ENCODE peak calls at places on chromosomes 1 and 21, in six cellular contexts. One of them, this sample, is unnamed.

GRCh38 chr1:118077331-118078055 is 107.5 kb downstream of the SPAG17 start:
- DNase-seq in fibroblast of mammary gland: peak
- DNase-seq in fibroblast of villous mesenchyme: peak
- DNase-seq in NCI-H1105 treated with DMSO at 0.1 percent for 48 hours: peak
- DNase-seq in upper lobe of right lung: no peak
- DNase-seq in stimulated activated CD4-positive, alpha-beta T cell treated with anti-CD3 and anti-CD28 coated beads, Interleukin-12 subunit alpha, Interleukin-12 subunit beta, amount 100 ng/mL, for 48 hours: no peak
- DNase-seq in this sample: no peak

GRCh38 chr1:30878016-30878415 is 30.5 kb downstream of the SDC3 start:
- DNase-seq in fibroblast of villous mesenchyme: no peak
- DNase-seq in fibroblast of mammary gland: no peak
- DNase-seq in stimulated activated CD4-positive, alpha-beta T cell treated with anti-CD3 and anti-CD28 coated beads, Interleukin-12 subunit alpha, Interleukin-12 subunit beta, amount 100 ng/mL, for 48 hours: no peak
- DNase-seq in NCI-H1105 treated with DMSO at 0.1 percent for 48 hours: no peak
- DNase-seq in upper lobe of right lung: no peak
- DNase-seq in this sample: no peak

GRCh38 chr1:220528049-220528678 is at the start of gene MARK1:
- DNase-seq in fibroblast of mammary gland: peak
- DNase-seq in fibroblast of villous mesenchyme: peak
- DNase-seq in upper lobe of right lung: peak
- DNase-seq in stimulated activated CD4-positive, alpha-beta T cell treated with anti-CD3 and anti-CD28 coated beads, Interleukin-12 subunit alpha, Interleukin-12 subunit beta, amount 100 ng/mL, for 48 hours: no peak
- DNase-seq in NCI-H1105 treated with DMSO at 0.1 percent for 48 hours: peak
- DNase-seq in this sample: peak

GRCh38 chr1:4654764-4655673 is 610 bp downstream of the AJAP1 start:
- DNase-seq in NCI-H1105 treated with DMSO at 0.1 percent for 48 hours: peak
- DNase-seq in fibroblast of villous mesenchyme: no peak
- DNase-seq in stimulated activated CD4-positive, alpha-beta T cell treated with anti-CD3 and anti-CD28 coated beads, Interleukin-12 subunit alpha, Interleukin-12 subunit beta, amount 100 ng/mL, for 48 hours: no peak
- DNase-seq in upper lobe of right lung: peak
- DNase-seq in fibroblast of mammary gland: no peak
- DNase-seq in this sample: no peak

GRCh38 chr1:82845371-82845770 is 1044.6 kb downstream of the ADGRL2 start:
- DNase-seq in stimulated activated CD4-positive, alpha-beta T cell treated with anti-CD3 and anti-CD28 coated beads, Interleukin-12 subunit alpha, Interleukin-12 subunit beta, amount 100 ng/mL, for 48 hours: no peak
- DNase-seq in upper lobe of right lung: no peak
- DNase-seq in fibroblast of villous mesenchyme: no peak
- DNase-seq in NCI-H1105 treated with DMSO at 0.1 percent for 48 hours: no peak
- DNase-seq in fibroblast of mammary gland: no peak
- DNase-seq in this sample: no peak

GRCh38 chr21:35705888-35706287 is 354.4 kb downstream of the SETD4 start:
- DNase-seq in upper lobe of right lung: no peak
- DNase-seq in NCI-H1105 treated with DMSO at 0.1 percent for 48 hours: no peak
- DNase-seq in fibroblast of mammary gland: no peak
- DNase-seq in stimulated activated CD4-positive, alpha-beta T cell treated with anti-CD3 and anti-CD28 coated beads, Interleukin-12 subunit alpha, Interleukin-12 subunit beta, amount 100 ng/mL, for 48 hours: no peak
- DNase-seq in fibroblast of villous mesenchyme: no peak
- DNase-seq in this sample: no peak

GRCh38 chr1:62082456-62083363 is 111.9 kb upstream of the L1TD1 start:
- DNase-seq in upper lobe of right lung: no peak
- DNase-seq in stimulated activated CD4-positive, alpha-beta T cell treated with anti-CD3 and anti-CD28 coated beads, Interleukin-12 subunit alpha, Interleukin-12 subunit beta, amount 100 ng/mL, for 48 hours: peak
- DNase-seq in NCI-H1105 treated with DMSO at 0.1 percent for 48 hours: peak
- DNase-seq in fibroblast of villous mesenchyme: peak
- DNase-seq in fibroblast of mammary gland: peak
- DNase-seq in this sample: peak

GRCh38 chr1:224623310-224623714 is 7.2 kb downstream of the CNIH3 start:
- DNase-seq in stimulated activated CD4-positive, alpha-beta T cell treated with anti-CD3 and anti-CD28 coated beads, Interleukin-12 subunit alpha, Interleukin-12 subunit beta, amount 100 ng/mL, for 48 hours: no peak
- DNase-seq in upper lobe of right lung: no peak
- DNase-seq in fibroblast of villous mesenchyme: peak
- DNase-seq in fibroblast of mammary gland: peak
- DNase-seq in NCI-H1105 treated with DMSO at 0.1 percent for 48 hours: no peak
- DNase-seq in this sample: no peak

GRCh38 chr1:8879348-8880067 is 1.0 kb upstream of the ENO1 start:
- DNase-seq in fibroblast of villous mesenchyme: no peak
- DNase-seq in stimulated activated CD4-positive, alpha-beta T cell treated with anti-CD3 and anti-CD28 coated beads, Interleukin-12 subunit alpha, Interleukin-12 subunit beta, amount 100 ng/mL, for 48 hours: no peak
- DNase-seq in fibroblast of mammary gland: no peak
- DNase-seq in NCI-H1105 treated with DMSO at 0.1 percent for 48 hours: no peak
- DNase-seq in upper lobe of right lung: no peak
- DNase-seq in this sample: no peak

GRCh38 chr1:110125810-110126209 is 13.6 kb downstream of the UBL4B start:
- DNase-seq in upper lobe of right lung: no peak
- DNase-seq in fibroblast of mammary gland: no peak
- DNase-seq in stimulated activated CD4-positive, alpha-beta T cell treated with anti-CD3 and anti-CD28 coated beads, Interleukin-12 subunit alpha, Interleukin-12 subunit beta, amount 100 ng/mL, for 48 hours: no peak
- DNase-seq in NCI-H1105 treated with DMSO at 0.1 percent for 48 hours: no peak
- DNase-seq in fibroblast of villous mesenchyme: no peak
- DNase-seq in this sample: no peak

GRCh38 chr21:34865922-34866271 is 183.2 kb downstream of the RUNX1 start:
- DNase-seq in fibroblast of mammary gland: no peak
- DNase-seq in upper lobe of right lung: no peak
- DNase-seq in NCI-H1105 treated with DMSO at 0.1 percent for 48 hours: no peak
- DNase-seq in fibroblast of villous mesenchyme: no peak
- DNase-seq in stimulated activated CD4-positive, alpha-beta T cell treated with anti-CD3 and anti-CD28 coated beads, Interleukin-12 subunit alpha, Interleukin-12 subunit beta, amount 100 ng/mL, for 48 hours: no peak
- DNase-seq in this sample: peak

GRCh38 chr1:32031578-32032286 is 18.1 kb downstream of the KHDRBS1 start:
- DNase-seq in NCI-H1105 treated with DMSO at 0.1 percent for 48 hours: no peak
- DNase-seq in fibroblast of villous mesenchyme: peak
- DNase-seq in stimulated activated CD4-positive, alpha-beta T cell treated with anti-CD3 and anti-CD28 coated beads, Interleukin-12 subunit alpha, Interleukin-12 subunit beta, amount 100 ng/mL, for 48 hours: no peak
- DNase-seq in upper lobe of right lung: no peak
- DNase-seq in fibroblast of mammary gland: peak
- DNase-seq in this sample: no peak

GRCh38 chr1:60745444-60745843 is 336.9 kb upstream of the NFIA start:
- DNase-seq in stimulated activated CD4-positive, alpha-beta T cell treated with anti-CD3 and anti-CD28 coated beads, Interleukin-12 subunit alpha, Interleukin-12 subunit beta, amount 100 ng/mL, for 48 hours: no peak
- DNase-seq in fibroblast of villous mesenchyme: no peak
- DNase-seq in NCI-H1105 treated with DMSO at 0.1 percent for 48 hours: peak
- DNase-seq in upper lobe of right lung: no peak
- DNase-seq in fibroblast of mammary gland: no peak
- DNase-seq in this sample: no peak

GRCh38 chr21:29342394-29342957 is 43.8 kb downstream of the BACH1 start:
- DNase-seq in stimulated activated CD4-positive, alpha-beta T cell treated with anti-CD3 and anti-CD28 coated beads, Interleukin-12 subunit alpha, Interleukin-12 subunit beta, amount 100 ng/mL, for 48 hours: peak
- DNase-seq in fibroblast of mammary gland: peak
- DNase-seq in fibroblast of villous mesenchyme: peak
- DNase-seq in NCI-H1105 treated with DMSO at 0.1 percent for 48 hours: no peak
- DNase-seq in upper lobe of right lung: no peak
- DNase-seq in this sample: no peak

GRCh38 chr1:17010601-17011438 is 908 bp downstream of the ATP13A2 start:
- DNase-seq in fibroblast of villous mesenchyme: peak
- DNase-seq in fibroblast of mammary gland: peak
- DNase-seq in upper lobe of right lung: peak
- DNase-seq in NCI-H1105 treated with DMSO at 0.1 percent for 48 hours: peak
- DNase-seq in stimulated activated CD4-positive, alpha-beta T cell treated with anti-CD3 and anti-CD28 coated beads, Interleukin-12 subunit alpha, Interleukin-12 subunit beta, amount 100 ng/mL, for 48 hours: no peak
- DNase-seq in this sample: no peak

GRCh38 chr1:171655215-171656116 is 3.0 kb upstream of the MYOC start:
- DNase-seq in upper lobe of right lung: no peak
- DNase-seq in fibroblast of villous mesenchyme: peak
- DNase-seq in fibroblast of mammary gland: peak
- DNase-seq in NCI-H1105 treated with DMSO at 0.1 percent for 48 hours: no peak
- DNase-seq in stimulated activated CD4-positive, alpha-beta T cell treated with anti-CD3 and anti-CD28 coated beads, Interleukin-12 subunit alpha, Interleukin-12 subunit beta, amount 100 ng/mL, for 48 hours: peak
- DNase-seq in this sample: peak

GRCh38 chr1:174358344-174358743 is 89.4 kb upstream of the GPR52 start:
- DNase-seq in upper lobe of right lung: no peak
- DNase-seq in NCI-H1105 treated with DMSO at 0.1 percent for 48 hours: peak
- DNase-seq in fibroblast of mammary gland: peak
- DNase-seq in stimulated activated CD4-positive, alpha-beta T cell treated with anti-CD3 and anti-CD28 coated beads, Interleukin-12 subunit alpha, Interleukin-12 subunit beta, amount 100 ng/mL, for 48 hours: no peak
- DNase-seq in fibroblast of villous mesenchyme: no peak
- DNase-seq in this sample: no peak

GRCh38 chr1:218671573-218671972 is 326.4 kb downstream of the TGFB2 start:
- DNase-seq in stimulated activated CD4-positive, alpha-beta T cell treated with anti-CD3 and anti-CD28 coated beads, Interleukin-12 subunit alpha, Interleukin-12 subunit beta, amount 100 ng/mL, for 48 hours: no peak
- DNase-seq in NCI-H1105 treated with DMSO at 0.1 percent for 48 hours: peak
- DNase-seq in fibroblast of mammary gland: peak
- DNase-seq in fibroblast of villous mesenchyme: peak
- DNase-seq in upper lobe of right lung: no peak
- DNase-seq in this sample: no peak

GRCh38 chr21:38067086-38067739 is 151.0 kb upstream of the KCNJ6 start:
- DNase-seq in NCI-H1105 treated with DMSO at 0.1 percent for 48 hours: no peak
- DNase-seq in upper lobe of right lung: no peak
- DNase-seq in fibroblast of villous mesenchyme: peak
- DNase-seq in fibroblast of mammary gland: peak
- DNase-seq in stimulated activated CD4-positive, alpha-beta T cell treated with anti-CD3 and anti-CD28 coated beads, Interleukin-12 subunit alpha, Interleukin-12 subunit beta, amount 100 ng/mL, for 48 hours: no peak
- DNase-seq in this sample: no peak

GRCh38 chr1:100234432-100234831 is 15.2 kb downstream of the DBT start:
- DNase-seq in fibroblast of mammary gland: no peak
- DNase-seq in stimulated activated CD4-positive, alpha-beta T cell treated with anti-CD3 and anti-CD28 coated beads, Interleukin-12 subunit alpha, Interleukin-12 subunit beta, amount 100 ng/mL, for 48 hours: no peak
- DNase-seq in upper lobe of right lung: no peak
- DNase-seq in NCI-H1105 treated with DMSO at 0.1 percent for 48 hours: no peak
- DNase-seq in fibroblast of villous mesenchyme: no peak
- DNase-seq in this sample: no peak

GRCh38 chr1:2607681-2608041 is 21.1 kb downstream of the PRXL2B start:
- DNase-seq in fibroblast of villous mesenchyme: no peak
- DNase-seq in stimulated activated CD4-positive, alpha-beta T cell treated with anti-CD3 and anti-CD28 coated beads, Interleukin-12 subunit alpha, Interleukin-12 subunit beta, amount 100 ng/mL, for 48 hours: no peak
- DNase-seq in fibroblast of mammary gland: no peak
- DNase-seq in upper lobe of right lung: peak
- DNase-seq in NCI-H1105 treated with DMSO at 0.1 percent for 48 hours: no peak
- DNase-seq in this sample: no peak

GRCh38 chr1:12049625-12050024 is 13.5 kb upstream of the TNFRSF8 start:
- DNase-seq in NCI-H1105 treated with DMSO at 0.1 percent for 48 hours: no peak
- DNase-seq in fibroblast of mammary gland: no peak
- DNase-seq in upper lobe of right lung: no peak
- DNase-seq in fibroblast of villous mesenchyme: no peak
- DNase-seq in stimulated activated CD4-positive, alpha-beta T cell treated with anti-CD3 and anti-CD28 coated beads, Interleukin-12 subunit alpha, Interleukin-12 subunit beta, amount 100 ng/mL, for 48 hours: no peak
- DNase-seq in this sample: no peak

GRCh38 chr1:24503003-24503751 is 541 bp downstream of the RCAN3 start:
- DNase-seq in NCI-H1105 treated with DMSO at 0.1 percent for 48 hours: no peak
- DNase-seq in fibroblast of mammary gland: no peak
- DNase-seq in fibroblast of villous mesenchyme: no peak
- DNase-seq in stimulated activated CD4-positive, alpha-beta T cell treated with anti-CD3 and anti-CD28 coated beads, Interleukin-12 subunit alpha, Interleukin-12 subunit beta, amount 100 ng/mL, for 48 hours: no peak
- DNase-seq in upper lobe of right lung: no peak
- DNase-seq in this sample: peak

GRCh38 chr1:232655041-232655745 is 25.3 kb upstream of the SIPA1L2 start:
- DNase-seq in fibroblast of villous mesenchyme: no peak
- DNase-seq in fibroblast of mammary gland: no peak
- DNase-seq in stimulated activated CD4-positive, alpha-beta T cell treated with anti-CD3 and anti-CD28 coated beads, Interleukin-12 subunit alpha, Interleukin-12 subunit beta, amount 100 ng/mL, for 48 hours: no peak
- DNase-seq in NCI-H1105 treated with DMSO at 0.1 percent for 48 hours: no peak
- DNase-seq in upper lobe of right lung: no peak
- DNase-seq in this sample: no peak

GRCh38 chr1:51548986-51549619 is 30.0 kb upstream of the EPS15 start:
- DNase-seq in fibroblast of mammary gland: peak
- DNase-seq in NCI-H1105 treated with DMSO at 0.1 percent for 48 hours: no peak
- DNase-seq in stimulated activated CD4-positive, alpha-beta T cell treated with anti-CD3 and anti-CD28 coated beads, Interleukin-12 subunit alpha, Interleukin-12 subunit beta, amount 100 ng/mL, for 48 hours: no peak
- DNase-seq in upper lobe of right lung: no peak
- DNase-seq in fibroblast of villous mesenchyme: peak
- DNase-seq in this sample: no peak

GRCh38 chr1:160366731-160367515 is at the start of gene NHLH1:
- DNase-seq in fibroblast of villous mesenchyme: no peak
- DNase-seq in NCI-H1105 treated with DMSO at 0.1 percent for 48 hours: no peak
- DNase-seq in stimulated activated CD4-positive, alpha-beta T cell treated with anti-CD3 and anti-CD28 coated beads, Interleukin-12 subunit alpha, Interleukin-12 subunit beta, amount 100 ng/mL, for 48 hours: no peak
- DNase-seq in fibroblast of mammary gland: no peak
- DNase-seq in upper lobe of right lung: no peak
- DNase-seq in this sample: no peak

GRCh38 chr1:88058205-88058604 is 625.9 kb upstream of the PKN2 start:
- DNase-seq in stimulated activated CD4-positive, alpha-beta T cell treated with anti-CD3 and anti-CD28 coated beads, Interleukin-12 subunit alpha, Interleukin-12 subunit beta, amount 100 ng/mL, for 48 hours: no peak
- DNase-seq in upper lobe of right lung: no peak
- DNase-seq in fibroblast of mammary gland: no peak
- DNase-seq in NCI-H1105 treated with DMSO at 0.1 percent for 48 hours: no peak
- DNase-seq in fibroblast of villous mesenchyme: no peak
- DNase-seq in this sample: no peak

GRCh38 chr1:230026572-230026971 is 40.5 kb upstream of the GALNT2 start:
- DNase-seq in stimulated activated CD4-positive, alpha-beta T cell treated with anti-CD3 and anti-CD28 coated beads, Interleukin-12 subunit alpha, Interleukin-12 subunit beta, amount 100 ng/mL, for 48 hours: no peak
- DNase-seq in fibroblast of mammary gland: no peak
- DNase-seq in fibroblast of villous mesenchyme: peak
- DNase-seq in NCI-H1105 treated with DMSO at 0.1 percent for 48 hours: no peak
- DNase-seq in upper lobe of right lung: no peak
- DNase-seq in this sample: no peak

GRCh38 chr1:39529901-39530535 is 38.6 kb downstream of the BMP8A start:
- DNase-seq in NCI-H1105 treated with DMSO at 0.1 percent for 48 hours: no peak
- DNase-seq in fibroblast of mammary gland: no peak
- DNase-seq in upper lobe of right lung: no peak
- DNase-seq in stimulated activated CD4-positive, alpha-beta T cell treated with anti-CD3 and anti-CD28 coated beads, Interleukin-12 subunit alpha, Interleukin-12 subunit beta, amount 100 ng/mL, for 48 hours: no peak
- DNase-seq in fibroblast of villous mesenchyme: no peak
- DNase-seq in this sample: no peak

GRCh38 chr1:87203890-87204289 is 124.8 kb upstream of the LMO4 start:
- DNase-seq in fibroblast of villous mesenchyme: no peak
- DNase-seq in stimulated activated CD4-positive, alpha-beta T cell treated with anti-CD3 and anti-CD28 coated beads, Interleukin-12 subunit alpha, Interleukin-12 subunit beta, amount 100 ng/mL, for 48 hours: no peak
- DNase-seq in NCI-H1105 treated with DMSO at 0.1 percent for 48 hours: no peak
- DNase-seq in fibroblast of mammary gland: peak
- DNase-seq in upper lobe of right lung: no peak
- DNase-seq in this sample: no peak

GRCh38 chr21:42640486-42640885 is 12.9 kb upstream of the PDE9A start:
- DNase-seq in fibroblast of mammary gland: no peak
- DNase-seq in NCI-H1105 treated with DMSO at 0.1 percent for 48 hours: no peak
- DNase-seq in fibroblast of villous mesenchyme: no peak
- DNase-seq in upper lobe of right lung: no peak
- DNase-seq in stimulated activated CD4-positive, alpha-beta T cell treated with anti-CD3 and anti-CD28 coated beads, Interleukin-12 subunit alpha, Interleukin-12 subunit beta, amount 100 ng/mL, for 48 hours: no peak
- DNase-seq in this sample: no peak

GRCh38 chr1:24486296-24487065 is 16.2 kb upstream of the RCAN3 start:
- DNase-seq in fibroblast of villous mesenchyme: no peak
- DNase-seq in NCI-H1105 treated with DMSO at 0.1 percent for 48 hours: no peak
- DNase-seq in stimulated activated CD4-positive, alpha-beta T cell treated with anti-CD3 and anti-CD28 coated beads, Interleukin-12 subunit alpha, Interleukin-12 subunit beta, amount 100 ng/mL, for 48 hours: no peak
- DNase-seq in upper lobe of right lung: no peak
- DNase-seq in fibroblast of mammary gland: no peak
- DNase-seq in this sample: no peak

GRCh38 chr1:160205242-160205973 is at the start of gene PEA15:
- DNase-seq in fibroblast of villous mesenchyme: peak
- DNase-seq in fibroblast of mammary gland: peak
- DNase-seq in stimulated activated CD4-positive, alpha-beta T cell treated with anti-CD3 and anti-CD28 coated beads, Interleukin-12 subunit alpha, Interleukin-12 subunit beta, amount 100 ng/mL, for 48 hours: peak
- DNase-seq in upper lobe of right lung: peak
- DNase-seq in NCI-H1105 treated with DMSO at 0.1 percent for 48 hours: peak
- DNase-seq in this sample: peak

GRCh38 chr1:8217011-8217711 is 100.8 kb upstream of the SLC45A1 start:
- DNase-seq in fibroblast of mammary gland: peak
- DNase-seq in stimulated activated CD4-positive, alpha-beta T cell treated with anti-CD3 and anti-CD28 coated beads, Interleukin-12 subunit alpha, Interleukin-12 subunit beta, amount 100 ng/mL, for 48 hours: no peak
- DNase-seq in upper lobe of right lung: peak
- DNase-seq in fibroblast of villous mesenchyme: peak
- DNase-seq in NCI-H1105 treated with DMSO at 0.1 percent for 48 hours: no peak
- DNase-seq in this sample: no peak

GRCh38 chr1:206963119-206963712 is 7.0 kb downstream of the FCAMR start:
- DNase-seq in upper lobe of right lung: no peak
- DNase-seq in stimulated activated CD4-positive, alpha-beta T cell treated with anti-CD3 and anti-CD28 coated beads, Interleukin-12 subunit alpha, Interleukin-12 subunit beta, amount 100 ng/mL, for 48 hours: no peak
- DNase-seq in fibroblast of mammary gland: peak
- DNase-seq in NCI-H1105 treated with DMSO at 0.1 percent for 48 hours: no peak
- DNase-seq in fibroblast of villous mesenchyme: no peak
- DNase-seq in this sample: no peak

GRCh38 chr1:2240251-2241156 is 12.4 kb downstream of the SKI start:
- DNase-seq in stimulated activated CD4-positive, alpha-beta T cell treated with anti-CD3 and anti-CD28 coated beads, Interleukin-12 subunit alpha, Interleukin-12 subunit beta, amount 100 ng/mL, for 48 hours: no peak
- DNase-seq in upper lobe of right lung: peak
- DNase-seq in NCI-H1105 treated with DMSO at 0.1 percent for 48 hours: no peak
- DNase-seq in fibroblast of villous mesenchyme: peak
- DNase-seq in fibroblast of mammary gland: peak
- DNase-seq in this sample: no peak